ENCODE peak calls at places on chromosomes 6 and 20, in four cellular contexts. One of them, this sample, is unnamed.

GRCh38 chr6:145278163-145278807 is 457.0 kb downstream of the EPM2A start:
- DNase-seq in K562: no peak
- DNase-seq in H1: no peak
- DNase-seq in SK-N-SH: no peak
- DNase-seq in this sample: no peak

GRCh38 chr20:36214684-36215256 is 21.5 kb upstream of the AAR2 start:
- DNase-seq in H1: no peak
- DNase-seq in SK-N-SH: peak
- DNase-seq in K562: peak
- DNase-seq in this sample: peak

GRCh38 chr6:140271759-140272377 is 897.4 kb upstream of the CITED2 start:
- DNase-seq in SK-N-SH: no peak
- DNase-seq in K562: no peak
- DNase-seq in H1: no peak
- DNase-seq in this sample: no peak

GRCh38 chr20:26209171-26209941 is 512.7 kb upstream of the ZNF337 start:
- DNase-seq in SK-N-SH: peak
- DNase-seq in H1: peak
- DNase-seq in K562: no peak
- DNase-seq in this sample: peak

GRCh38 chr6:152356659-152357058 is 280.5 kb downstream of the SYNE1 start:
- DNase-seq in SK-N-SH: no peak
- DNase-seq in H1: no peak
- DNase-seq in K562: peak
- DNase-seq in this sample: no peak

GRCh38 chr20:63979549-63980316 is at the start of gene SAMD10:
- DNase-seq in K562: peak
- DNase-seq in SK-N-SH: peak
- DNase-seq in H1: peak
- DNase-seq in this sample: peak

GRCh38 chr20:57023997-57024396 is 242.4 kb downstream of the BMP7 start:
- DNase-seq in K562: no peak
- DNase-seq in H1: no peak
- DNase-seq in SK-N-SH: no peak
- DNase-seq in this sample: no peak

GRCh38 chr20:4844325-4844724 is 122.6 kb downstream of the PRND start:
- DNase-seq in H1: no peak
- DNase-seq in K562: no peak
- DNase-seq in SK-N-SH: no peak
- DNase-seq in this sample: no peak

GRCh38 chr6:43402819-43403218 is 24.5 kb upstream of the ABCC10 start:
- DNase-seq in SK-N-SH: no peak
- DNase-seq in K562: no peak
- DNase-seq in H1: no peak
- DNase-seq in this sample: no peak

GRCh38 chr6:16228709-16229665 is 9.4 kb upstream of the GMPR start:
- DNase-seq in SK-N-SH: no peak
- DNase-seq in H1: no peak
- DNase-seq in K562: no peak
- DNase-seq in this sample: no peak

GRCh38 chr6:15898693-15899092 is 230.2 kb upstream of the MYLIP start:
- DNase-seq in H1: no peak
- DNase-seq in K562: no peak
- DNase-seq in SK-N-SH: no peak
- DNase-seq in this sample: no peak

GRCh38 chr6:125913864-125914351 is 42.7 kb upstream of the HINT3 start:
- DNase-seq in H1: no peak
- DNase-seq in SK-N-SH: no peak
- DNase-seq in K562: no peak
- DNase-seq in this sample: no peak

GRCh38 chr6:46652232-46652602 is 401 bp downstream of the CYP39A1 start:
- DNase-seq in K562: no peak
- DNase-seq in H1: no peak
- DNase-seq in SK-N-SH: no peak
- DNase-seq in this sample: no peak

GRCh38 chr6:46657642-46658041 is 4.9 kb downstream of the SLC25A27 start:
- DNase-seq in K562: no peak
- DNase-seq in H1: no peak
- DNase-seq in SK-N-SH: no peak
- DNase-seq in this sample: no peak

GRCh38 chr6:46653439-46653942 is 716 bp downstream of the SLC25A27 start:
- DNase-seq in H1: no peak
- DNase-seq in SK-N-SH: no peak
- DNase-seq in K562: no peak
- DNase-seq in this sample: no peak

GRCh38 chr6:46652603-46653438 is at the start of the genes CYP39A1 and SLC25A27:
- DNase-seq in SK-N-SH: peak
- DNase-seq in K562: peak
- DNase-seq in H1: peak
- DNase-seq in this sample: peak

DNA sequence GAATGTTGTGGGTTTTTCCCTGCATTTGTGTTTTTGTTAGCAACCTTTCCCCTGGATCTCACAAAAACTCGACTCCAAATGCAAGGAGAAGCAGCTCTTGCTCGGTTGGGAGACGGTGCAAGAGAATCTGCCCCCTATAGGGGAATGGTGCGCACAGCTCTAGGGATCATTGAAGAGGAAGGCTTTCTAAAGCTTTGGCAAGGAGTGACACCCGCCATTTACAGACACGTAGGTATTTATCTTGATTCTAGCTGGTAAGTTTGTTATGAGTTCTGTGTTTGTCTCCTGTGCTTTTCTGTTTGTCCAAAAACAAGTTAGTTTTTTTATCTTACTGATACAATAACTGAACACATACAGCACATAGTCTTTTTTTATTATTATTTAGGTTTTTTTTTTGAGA is 3.0 kb downstream of the SLC25A27 start:
- DNase-seq in SK-N-SH: peak
- DNase-seq in K562: peak
- DNase-seq in H1: peak
- DNase-seq in this sample: peak
- TF ChIP-seq TEAD4 in SK-N-SH: no peak
- TF ChIP-seq TEAD4 in K562: no peak
- TF ChIP-seq TEAD4 in H1: no peak
- TF ChIP-seq TEAD4 in this sample: no peak

GRCh38 chr20:62045529-62046277 is 20.0 kb downstream of the TAF4 start:
- DNase-seq in SK-N-SH: no peak
- DNase-seq in K562: no peak
- DNase-seq in H1: no peak
- DNase-seq in this sample: no peak

GRCh38 chr20:62044671-62045070 is 21.0 kb downstream of the TAF4 start:
- DNase-seq in H1: no peak
- DNase-seq in K562: no peak
- DNase-seq in SK-N-SH: no peak
- DNase-seq in this sample: no peak

GRCh38 chr20:62045118-62045517 is 20.6 kb downstream of the TAF4 start:
- DNase-seq in H1: no peak
- DNase-seq in K562: no peak
- DNase-seq in SK-N-SH: no peak
- DNase-seq in this sample: no peak

GRCh38 chr20:62042025-62042820 is 23.5 kb downstream of the TAF4 start:
- DNase-seq in H1: no peak
- DNase-seq in K562: no peak
- DNase-seq in SK-N-SH: no peak
- DNase-seq in this sample: no peak

DNA sequence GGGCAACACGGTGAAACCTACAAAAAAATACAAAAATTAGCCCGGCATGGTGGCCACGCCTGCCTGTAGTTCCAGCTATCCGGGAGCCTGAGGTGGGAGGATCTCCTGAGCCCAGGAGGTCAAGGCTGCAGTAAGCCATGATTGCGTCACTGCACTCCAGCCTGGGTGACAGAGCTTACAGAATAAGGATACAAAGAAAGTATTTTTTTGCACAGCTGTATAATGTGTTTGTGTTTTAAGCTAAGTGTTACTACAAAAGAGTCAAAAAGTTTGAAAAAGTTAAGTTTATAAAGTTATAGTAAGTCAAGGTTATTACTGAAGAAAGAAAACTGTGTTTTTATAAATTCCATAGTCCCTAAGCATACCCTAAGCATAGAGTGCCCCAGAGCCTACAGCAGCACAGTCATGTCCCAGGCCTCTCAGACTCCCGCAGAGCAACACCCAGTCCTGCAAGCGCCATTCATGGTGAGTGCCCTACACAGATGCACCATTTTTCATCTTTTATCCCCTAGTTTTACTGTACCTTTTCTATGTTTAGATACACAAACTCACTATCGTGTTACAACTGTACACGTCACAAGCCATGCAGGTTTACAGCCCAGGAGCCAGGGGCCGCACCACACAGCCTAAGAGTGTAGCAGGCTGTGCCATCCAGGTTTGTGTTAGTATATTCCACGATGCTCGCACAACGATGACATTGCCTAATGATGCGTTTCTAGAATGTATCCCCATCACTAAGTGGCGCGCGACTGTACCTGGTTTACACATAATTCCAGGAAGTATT is 22.4 kb downstream of the TAF4 start:
- DNase-seq in H1: no peak
- DNase-seq in SK-N-SH: no peak
- DNase-seq in K562: no peak
- DNase-seq in this sample: no peak
- TF ChIP-seq TEAD4 in H1: no peak
- TF ChIP-seq TEAD4 in SK-N-SH: no peak
- TF ChIP-seq TEAD4 in K562: no peak
- TF ChIP-seq TEAD4 in this sample: no peak

GRCh38 chr6:158023597-158023939 is 41.9 kb downstream of the SYNJ2 start:
- DNase-seq in H1: no peak
- DNase-seq in K562: no peak
- DNase-seq in SK-N-SH: no peak
- DNase-seq in this sample: no peak

GRCh38 chr6:158021376-158021775 is 39.7 kb downstream of the SYNJ2 start:
- DNase-seq in K562: no peak
- DNase-seq in H1: no peak
- DNase-seq in SK-N-SH: no peak
- DNase-seq in this sample: no peak

GRCh38 chr6:158021814-158022748 is 40.4 kb downstream of the SYNJ2 start:
- DNase-seq in SK-N-SH: no peak
- DNase-seq in K562: no peak
- DNase-seq in H1: no peak
- DNase-seq in this sample: no peak

GRCh38 chr6:158024566-158025297 is 43.1 kb downstream of the SYNJ2 start:
- DNase-seq in H1: no peak
- DNase-seq in SK-N-SH: no peak
- DNase-seq in K562: peak
- DNase-seq in this sample: no peak

DNA sequence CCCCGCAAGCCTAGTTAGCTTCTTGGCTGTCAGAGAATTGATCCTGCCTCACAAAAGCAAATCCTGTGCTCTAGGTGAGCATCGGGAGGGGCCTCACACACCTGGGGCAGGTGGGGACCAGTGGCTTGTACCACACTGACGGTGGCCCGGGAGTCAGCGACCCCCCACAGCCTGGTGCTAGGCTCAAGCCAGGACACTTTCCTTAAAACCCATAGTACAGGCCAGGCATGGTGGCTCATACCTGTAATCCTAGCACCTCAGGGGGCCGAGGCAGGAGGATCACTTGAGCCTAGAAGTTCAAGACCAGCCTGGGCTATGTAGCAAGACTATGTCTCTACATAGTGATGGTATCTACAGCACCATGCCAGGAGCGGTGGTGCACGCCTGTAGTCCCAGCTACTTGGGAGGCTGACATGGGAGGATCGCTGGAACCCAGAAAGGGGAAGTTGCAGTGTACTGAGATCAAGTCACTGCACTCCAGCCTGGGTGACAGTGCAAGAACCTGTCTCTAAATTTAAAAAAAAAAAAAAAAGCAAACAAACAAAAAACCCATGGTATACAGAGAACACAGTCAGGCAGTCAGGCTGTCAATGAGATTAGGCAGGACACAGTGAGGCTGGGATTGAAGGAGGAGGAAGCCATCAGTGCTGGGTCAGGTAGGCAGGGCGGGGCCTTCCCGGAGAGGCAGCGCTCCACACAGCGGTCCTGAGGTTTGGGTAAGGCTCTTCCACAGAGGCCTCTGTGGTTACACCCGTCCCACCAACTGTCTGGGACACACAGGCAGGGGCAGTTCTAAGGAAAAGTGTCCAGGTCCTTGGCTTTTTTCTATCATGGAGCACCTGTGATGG is 41.3 kb downstream of the SYNJ2 start:
- DNase-seq in SK-N-SH: no peak
- DNase-seq in H1: no peak
- DNase-seq in K562: no peak
- DNase-seq in this sample: no peak
- TF ChIP-seq TEAD4 in SK-N-SH: no peak
- TF ChIP-seq TEAD4 in H1: no peak
- TF ChIP-seq TEAD4 in K562: no peak
- TF ChIP-seq TEAD4 in this sample: no peak

GRCh38 chr20:1838479-1839279 is 56.5 kb upstream of the SIRPA start:
- DNase-seq in H1: no peak
- DNase-seq in K562: no peak
- DNase-seq in SK-N-SH: peak
- DNase-seq in this sample: no peak

GRCh38 chr20:1840865-1841553 is 54.2 kb upstream of the SIRPA start:
- DNase-seq in H1: no peak
- DNase-seq in K562: no peak
- DNase-seq in SK-N-SH: no peak
- DNase-seq in this sample: no peak

GRCh38 chr20:1842281-1842680 is 52.9 kb upstream of the SIRPA start:
- DNase-seq in SK-N-SH: no peak
- DNase-seq in K562: no peak
- DNase-seq in H1: no peak
- DNase-seq in this sample: no peak

GRCh38 chr20:1844723-1845523 is 50.3 kb upstream of the SIRPA start:
- DNase-seq in K562: no peak
- DNase-seq in SK-N-SH: peak
- DNase-seq in H1: no peak
- DNase-seq in this sample: no peak

DNA sequence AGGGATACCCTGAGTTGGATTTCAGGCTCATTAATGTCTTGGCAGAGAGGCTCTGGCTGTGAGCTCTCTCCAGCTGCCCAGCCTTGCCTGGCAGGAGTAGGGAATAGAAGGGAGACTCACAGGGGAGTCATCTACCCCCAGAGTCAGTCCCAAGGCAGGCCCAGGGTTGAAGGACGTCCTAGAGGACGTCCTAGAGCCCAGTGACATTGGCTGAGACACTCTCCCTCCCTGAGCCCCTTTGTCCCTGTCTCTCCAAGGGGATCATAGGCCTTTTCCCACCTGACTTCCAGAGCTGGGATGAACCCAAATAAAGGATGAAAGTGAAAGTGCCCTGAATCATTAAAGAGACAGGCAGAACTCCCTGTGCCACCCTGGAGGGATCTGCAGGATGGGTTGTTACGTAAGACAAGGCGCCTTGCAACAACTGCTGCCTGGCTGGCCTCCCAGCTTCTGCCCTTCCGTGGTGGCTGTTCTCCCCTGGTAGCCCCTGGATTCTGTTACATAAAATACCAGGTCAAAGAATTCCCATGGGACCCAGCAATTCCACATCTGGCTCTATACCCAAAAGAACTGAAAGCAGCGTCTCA is 53.6 kb upstream of the SIRPA start:
- DNase-seq in SK-N-SH: no peak
- DNase-seq in H1: no peak
- DNase-seq in K562: no peak
- DNase-seq in this sample: no peak
- TF ChIP-seq TEAD4 in SK-N-SH: no peak
- TF ChIP-seq TEAD4 in H1: no peak
- TF ChIP-seq TEAD4 in K562: no peak
- TF ChIP-seq TEAD4 in this sample: no peak

GRCh38 chr6:84764332-84765049 is at the start of gene TBX18:
- DNase-seq in K562: peak
- DNase-seq in H1: peak
- DNase-seq in SK-N-SH: peak
- DNase-seq in this sample: peak
- TF ChIP-seq TEAD4 in K562: no peak
- TF ChIP-seq TEAD4 in H1: no peak
- TF ChIP-seq TEAD4 in SK-N-SH: no peak
- TF ChIP-seq TEAD4 in this sample: no peak